ENCODE peak calls at places on chromosomes 4 and X, in six cellular contexts. L is GM23338, V is T-helper 1 cell, T is myocyte, J is cerebellar nuclear complex, A is GM06990. B is an unnamed sample.

GRCh38 chrX:155048997-155049619 is 21.8 kb downstream of the CMC4 start:
- DNase-seq in T (peak), J (no peak), A (no peak), V (peak), L (peak), B (no peak)

GRCh38 chr4:110898290-110898689 is 275.4 kb upstream of the PITX2 start:
- DNase-seq in A (no peak), L (no peak), J (no peak), V (no peak), T (peak), B (no peak)

GRCh38 chrX:16750136-16750535 is 30.7 kb downstream of the SYAP1 start:
- DNase-seq in T (peak), V (no peak), A (no peak), L (no peak), J (no peak), B (no peak)

GRCh38 chrX:52265713-52266112 is 81.0 kb downstream of the MAGED4 start:
- DNase-seq in J (no peak), T (no peak), A (no peak), L (no peak), V (no peak), B (no peak)

GRCh38 chrX:131595120-131595519 is 51.2 kb downstream of the OR13H1 start:
- DNase-seq in V (no peak), T (no peak), L (no peak), J (no peak), A (no peak), B (no peak)

GRCh38 chr4:161404346-161405110 is 759.3 kb downstream of the FSTL5 start:
- DNase-seq in L (no peak), V (no peak), A (no peak), J (no peak), T (peak), B (no peak)

GRCh38 chr4:152894673-152895072 is 41.5 kb upstream of the FHDC1 start:
- DNase-seq in L (no peak), A (no peak), V (no peak), T (peak), J (no peak), B (no peak)

GRCh38 chr4:70979445-70980008 is 13.9 kb upstream of the DCK start:
- DNase-seq in L (no peak), A (peak), T (no peak), J (no peak), V (no peak), B (no peak)

GRCh38 chrX:73577368-73577767 is 14.4 kb downstream of the CHIC1 start:
- DNase-seq in J (no peak), L (peak), T (peak), V (no peak), A (no peak), B (no peak)

GRCh38 chr4:16659120-16659519 is 239.3 kb downstream of the LDB2 start:
- DNase-seq in A (no peak), T (no peak), J (no peak), V (no peak), L (no peak), B (no peak)

GRCh38 chr4:99816611-99817309 is at the start of gene DAPP1:
- DNase-seq in V (peak), L (no peak), A (peak), J (no peak), T (no peak), B (no peak)